ENCODE peak calls at places on chromosome 2, in ten cellular contexts. B, E, X, A, U, O, F, R, K and M are unnamed samples.

GRCh38 chr2:168639501-168639900 is 162.9 kb upstream of the NOSTRIN start:
- DNase-seq in U (peak; percentile 79), O (no peak), F (no peak), R (no peak), B (no peak), K (no peak), X (peak; percentile 91), E (no peak), A (no peak), M (no peak)

GRCh38 chr2:20578895-20579825 is 71.7 kb downstream of the HS1BP3 start:
- DNase-seq in U (peak; percentile 85), F (no peak), K (no peak), E (peak; percentile 61), A (peak; percentile 61), O (peak; percentile 96), B (no peak), R (no peak), X (no peak), M (no peak)

GRCh38 chr2:234957533-234958135 is 5.8 kb downstream of the SH3BP4 start:
- DNase-seq in O (no peak), B (no peak), F (no peak), E (no peak), X (no peak), U (no peak), R (no peak), A (no peak), K (no peak), M (no peak)

GRCh38 chr2:44016282-44016681 is 20.5 kb upstream of the LRPPRC start:
- DNase-seq in O (peak; percentile 30), F (no peak), B (peak; percentile 7), U (no peak), R (peak; percentile 7), K (no peak), A (peak; percentile 61), X (no peak), E (no peak), M (no peak)

GRCh38 chr2:143901185-143901842 is 618.6 kb downstream of the ZEB2 start:
- DNase-seq in U (no peak), F (no peak), O (peak; percentile 21), A (no peak), E (no peak), B (no peak), R (no peak), X (no peak), K (no peak), M (no peak)

GRCh38 chr2:26550276-26551015 is 72.5 kb upstream of the OTOF start:
- DNase-seq in X (no peak), A (no peak), E (no peak), K (no peak), R (no peak), O (no peak), F (no peak), B (no peak), U (no peak), M (no peak)

GRCh38 chr2:128773641-128774319 is 455.1 kb upstream of the HS6ST1 start:
- DNase-seq in A (no peak), K (no peak), B (no peak), O (no peak), E (no peak), R (no peak), U (no peak), X (no peak), F (no peak), M (no peak)

GRCh38 chr2:236403811-236404210 is 139.6 kb upstream of the ASB18 start:
- DNase-seq in U (no peak), E (no peak), O (no peak), R (no peak), X (no peak), B (no peak), A (no peak), F (no peak), K (no peak), M (no peak)

GRCh38 chr2:12361506-12361905 is 355.2 kb upstream of the TRIB2 start:
- DNase-seq in F (no peak), K (no peak), R (no peak), E (no peak), U (no peak), O (no peak), X (no peak), B (no peak), A (no peak), M (no peak)

GRCh38 chr2:8685697-8686358 is 4.0 kb downstream of the ID2 start:
- DNase-seq in U (peak; percentile 78), X (peak; percentile 32), O (peak; percentile 63), E (no peak), A (peak; percentile 46), B (peak; percentile 28), R (peak; percentile 56), K (peak; percentile 60), F (peak; percentile 66), M (peak; percentile 84)

GRCh38 chr2:109468893-109469292 is 144.9 kb downstream of the SEPTIN10 start:
- DNase-seq in K (no peak), O (no peak), U (no peak), A (no peak), F (no peak), E (no peak), X (no peak), B (no peak), R (no peak), M (no peak)

GRCh38 chr2:219451626-219452360 is 17.1 kb downstream of the SPEG start:
- DNase-seq in R (no peak), X (no peak), E (no peak), B (no peak), A (no peak), F (no peak), O (no peak), U (peak; percentile 77), K (no peak), M (no peak)

GRCh38 chr2:150477347-150477746 is 10.1 kb downstream of the RND3 start:
- DNase-seq in F (no peak), E (no peak), R (no peak), U (no peak), X (no peak), B (no peak), O (no peak), K (no peak), A (no peak), M (no peak)